ENCODE peak calls at places on chromosomes 7 and 10, in four cellular contexts. V is Panc1, X is NCI-H1092, E is iPS DF 19.7. P is an unnamed sample.

GRCh38 chr10:132901351-132901750 is 41.0 kb downstream of the CFAP46 start:
- DNase-seq in E (no peak), X (no peak), V (no peak), P (no peak)

GRCh38 chr7:95527776-95528250 is 42.1 kb downstream of the ASB4 start:
- DNase-seq in X (no peak), V (no peak), E (no peak), P (no peak)

GRCh38 chr7:91112902-91113321 is 151.3 kb upstream of the FZD1 start:
- DNase-seq in V (no peak), E (no peak), X (no peak), P (no peak)

GRCh38 chr10:131445623-131446022 is 134.1 kb upstream of the TCERG1L start:
- DNase-seq in V (no peak), E (no peak), X (no peak), P (no peak)

GRCh38 chr7:122965306-122965705 is 30.2 kb downstream of the TAS2R16 start:
- DNase-seq in V (no peak), X (peak; percentile 73), E (no peak), P (no peak)

GRCh38 chr10:3568983-3569382 is 216.0 kb downstream of the KLF6 start:
- DNase-seq in V (no peak), X (peak; percentile 10), E (no peak), P (no peak)

GRCh38 chr10:73743905-73744689 is at the start of gene SEC24C:
- DNase-seq in V (peak; percentile 92), E (peak; percentile 79), X (peak; percentile 88), P (peak; percentile 94)

GRCh38 chr10:78920011-78920410 is 148.8 kb upstream of the ZMIZ1 start:
- DNase-seq in E (no peak), X (no peak), V (no peak), P (no peak)

GRCh38 chr7:77791336-77791735 is 6.9 kb downstream of the TMEM60 start:
- DNase-seq in V (no peak), E (no peak), X (peak; percentile 8), P (no peak)

GRCh38 chr7:157963526-157963925 is 624.1 kb downstream of the PTPRN2 start:
- DNase-seq in V (no peak), X (no peak), E (no peak), P (no peak)

GRCh38 chr7:117350027-117350426 is 27.2 kb upstream of the WNT2 start:
- DNase-seq in E (no peak), X (no peak), V (no peak), P (no peak)

GRCh38 chr7:104891949-104892348 is 122.1 kb upstream of the KMT2E start:
- DNase-seq in V (no peak), X (no peak), E (no peak), P (no peak)

GRCh38 chr7:103437623-103438022 is 8.4 kb downstream of the SLC26A5 start:
- DNase-seq in V (no peak), E (no peak), X (no peak), P (no peak)

GRCh38 chr10:88986549-88987242 is 3.9 kb upstream of the FAS start:
- DNase-seq in V (no peak), X (no peak), E (no peak), P (no peak)

GRCh38 chr10:24952146-24952700 is at the start of gene PRTFDC1:
- DNase-seq in E (no peak), X (peak; percentile 10), V (no peak), P (peak; percentile 40)

GRCh38 chr10:89535185-89536012 is at the start of gene SLC16A12:
- DNase-seq in X (no peak), E (no peak), V (no peak), P (no peak)

GRCh38 chr10:31136951-31137885 is 105.6 kb upstream of the ZNF438 start:
- DNase-seq in E (no peak), X (no peak), V (no peak), P (no peak)

GRCh38 chr10:113052076-113052830 is 102.2 kb downstream of the TCF7L2 start:
- DNase-seq in E (no peak), V (no peak), X (no peak), P (no peak)

GRCh38 chr7:65216469-65216868 is 157.2 kb upstream of the ZNF92 start:
- DNase-seq in V (peak; percentile 17), E (peak; percentile 45), X (peak; percentile 54), P (peak; percentile 30)

GRCh38 chr10:87931836-87932230 is 68.4 kb downstream of the PTEN start:
- DNase-seq in X (no peak), V (no peak), E (no peak), P (no peak)

GRCh38 chr7:42082144-42082543 is 154.9 kb downstream of the GLI3 start:
- DNase-seq in E (no peak), V (no peak), X (no peak), P (no peak)

GRCh38 chr10:125687507-125688185 is 4.7 kb upstream of the TEX36 start:
- DNase-seq in V (no peak), E (no peak), X (no peak), P (no peak)

GRCh38 chr7:37671871-37672270 is 11.7 kb upstream of the GPR141 start:
- DNase-seq in V (no peak), X (no peak), E (no peak), P (no peak)

GRCh38 chr7:134885967-134886352 is 100.3 kb upstream of the AGBL3 start:
- DNase-seq in X (no peak), V (no peak), E (no peak), P (no peak)

GRCh38 chr7:148185050-148185449 is 405.5 kb upstream of the C7orf33 start:
- DNase-seq in X (no peak), E (no peak), V (no peak), P (no peak)

GRCh38 chr10:118907051-118907450 is 122.5 kb upstream of the NANOS1 start:
- DNase-seq in V (no peak), X (no peak), E (no peak), P (no peak)

GRCh38 chr10:114485695-114486400 is 81.5 kb upstream of the AFAP1L2 start:
- DNase-seq in X (no peak), E (no peak), V (no peak), P (no peak)

GRCh38 chr10:48476279-48476982 is 128.4 kb downstream of the ARHGAP22 start:
- DNase-seq in X (no peak), E (no peak), V (no peak), P (no peak)

GRCh38 chr10:77279207-77279606 is 358.4 kb downstream of the KCNMA1 start:
- DNase-seq in E (no peak), X (no peak), V (no peak), P (no peak)

GRCh38 chr10:20596065-20596760 is 300.9 kb downstream of the NEBL start:
- DNase-seq in E (no peak), V (no peak), X (no peak), P (no peak)

GRCh38 chr10:60726253-60726652 is 52.0 kb upstream of the CDK1 start:
- DNase-seq in V (no peak), E (no peak), X (no peak), P (no peak)

GRCh38 chr7:35430547-35431153 is 176.8 kb upstream of the TBX20 start:
- DNase-seq in X (no peak), V (no peak), E (peak; percentile 25), P (no peak)

GRCh38 chr10:36886303-36886891 is 239.0 kb upstream of the ANKRD30A start:
- DNase-seq in E (no peak), X (no peak), V (no peak), P (no peak)

GRCh38 chr7:23530901-23531793 is 634 bp downstream of the TRA2A start:
- DNase-seq in E (no peak), X (peak; percentile 71), V (no peak), P (peak; percentile 46)

GRCh38 chr10:129694633-129695356 is 227.8 kb downstream of the MGMT start:
- DNase-seq in X (no peak), V (no peak), E (no peak), P (no peak)